ENCODE peak calls at places on chromosome 5, in five cellular contexts. U is Karpas-422, J is fibroblast of mammary gland, L is HCT116, C is GM12865. O is an unnamed sample.

GRCh38 chr5:80204808-80205614 is 50.8 kb downstream of the SERINC5 start:
- DNase-seq in U (no peak), J (no peak), L (no peak), C (no peak), O (peak; percentile 87)

GRCh38 chr5:147732552-147732883 is 50.0 kb downstream of the JAKMIP2 start:
- DNase-seq in C (no peak), J (no peak), L (no peak), U (no peak), O (no peak)

GRCh38 chr5:2897276-2897990 is 146.0 kb upstream of the IRX2 start:
- DNase-seq in U (no peak), L (no peak), J (no peak), C (no peak), O (no peak)

GRCh38 chr5:174306345-174307030 is 261.0 kb downstream of the NSG2 start:
- DNase-seq in L (no peak), U (no peak), J (no peak), C (no peak), O (no peak)

GRCh38 chr5:111999286-111999685 is 242.3 kb upstream of the NREP start:
- DNase-seq in U (no peak), L (no peak), C (no peak), J (peak; percentile 81), O (no peak)

GRCh38 chr5:127080001-127080478 is 6.7 kb upstream of the C5orf63 start:
- DNase-seq in L (no peak), U (no peak), C (no peak), J (no peak), O (peak; percentile 59)

GRCh38 chr5:116632890-116633289 is 58.3 kb upstream of the SEMA6A start:
- DNase-seq in L (no peak), J (no peak), U (no peak), C (peak; percentile 51), O (no peak)

GRCh38 chr5:36606437-36607113 is at the start of gene SLC1A3:
- DNase-seq in C (peak; percentile 74), L (peak; percentile 74), U (no peak), J (peak; percentile 86), O (peak; percentile 87)

GRCh38 chr5:173968154-173968553 is 20.8 kb upstream of the C5orf47 start:
- DNase-seq in J (no peak), C (no peak), U (no peak), L (no peak), O (no peak)

GRCh38 chr5:147348046-147348445 is 113.2 kb downstream of the STK32A start:
- DNase-seq in J (peak; percentile 74), U (no peak), L (no peak), C (no peak), O (no peak)

GRCh38 chr5:17443333-17444125 is 54.5 kb upstream of the TAF11L2 start:
- DNase-seq in J (no peak), L (no peak), U (no peak), C (no peak), O (no peak)

GRCh38 chr5:96342581-96342980 is 90.5 kb downstream of the PCSK1 start:
- DNase-seq in U (no peak), L (no peak), C (no peak), J (peak; percentile 46), O (no peak)

GRCh38 chr5:87300744-87301143 is 33.1 kb downstream of the RASA1 start:
- DNase-seq in U (no peak), C (no peak), J (peak; percentile 96), L (peak; percentile 81), O (no peak)

GRCh38 chr5:136202800-136203199 is 9.8 kb upstream of the SMIM32 start:
- DNase-seq in C (no peak), U (no peak), J (no peak), L (no peak), O (no peak)

GRCh38 chr5:14771195-14771594 is 100.4 kb downstream of the ANKH start:
- DNase-seq in J (no peak), C (no peak), L (no peak), U (no peak), O (no peak)

GRCh38 chr5:116583085-116583766 is 8.6 kb upstream of the SEMA6A start:
- DNase-seq in L (no peak), C (no peak), U (no peak), J (peak; percentile 30), O (no peak)

GRCh38 chr5:36878421-36879088 is 2.0 kb downstream of the NIPBL start:
- DNase-seq in L (no peak), C (no peak), J (peak; percentile 55), U (peak; percentile 42), O (peak; percentile 29)

GRCh38 chr5:65075623-65076250 is 307.0 kb downstream of the CWC27 start:
- DNase-seq in J (no peak), L (no peak), C (no peak), U (no peak), O (no peak)

GRCh38 chr5:92560698-92561361 is 1020.2 kb downstream of the NR2F1-AS1 start:
- DNase-seq in U (no peak), C (no peak), L (peak; percentile 59), J (peak; percentile 56), O (no peak)
- H3K4me3 ChIP-seq in U (no peak overlapping the region), C (no peak overlapping the region), L (peak overlapping the region; percentile 3), J (no peak overlapping the region), O (no peak overlapping the region)

DNA sequence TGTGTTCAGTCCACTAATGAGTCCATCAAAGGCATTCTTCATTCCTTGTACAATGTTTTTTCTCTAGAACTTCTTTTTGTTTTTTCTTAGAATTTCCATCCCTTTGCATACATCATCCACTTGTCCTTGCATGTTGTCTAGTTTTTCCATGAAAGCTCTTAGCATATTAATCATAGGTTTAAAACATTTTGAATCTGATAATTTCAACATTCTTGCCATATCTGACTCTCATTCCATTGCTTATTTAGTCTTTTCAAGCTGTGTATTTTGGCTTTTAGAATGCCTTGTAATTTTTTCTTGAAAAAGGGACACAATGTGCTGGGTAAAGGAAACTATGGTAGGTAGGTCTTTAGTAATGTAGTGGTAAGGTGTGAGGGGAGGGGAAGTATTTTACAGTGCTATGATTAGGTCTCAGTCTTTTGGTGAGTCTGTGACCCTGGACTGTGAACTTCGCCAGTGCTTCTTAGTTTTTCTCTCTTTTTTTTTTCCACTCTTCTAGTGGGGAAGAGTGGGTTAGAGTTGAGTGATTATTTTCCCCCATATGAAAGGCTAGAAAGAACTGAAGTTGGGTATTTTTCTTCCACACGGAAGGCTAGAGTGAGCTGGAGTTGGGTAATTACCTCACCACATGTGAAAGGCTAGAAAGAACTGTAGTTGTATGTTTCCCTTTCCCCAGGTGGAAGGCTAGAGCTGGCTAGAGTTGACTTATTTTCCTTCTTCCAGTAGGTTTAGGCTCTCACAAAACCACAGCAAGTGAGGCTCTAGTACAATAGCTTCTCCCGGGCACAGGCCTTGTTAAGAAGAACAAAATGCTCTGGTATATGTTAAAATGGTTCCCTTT is 172.1 kb downstream of the SNX18 start:
- DNase-seq in U (no peak), J (no peak), L (no peak), C (no peak), O (no peak)
- H3K4me3 ChIP-seq in U (no peak overlapping the region), J (no peak overlapping the region), L (no peak overlapping the region), C (no peak overlapping the region), O (no peak overlapping the region)

DNA sequence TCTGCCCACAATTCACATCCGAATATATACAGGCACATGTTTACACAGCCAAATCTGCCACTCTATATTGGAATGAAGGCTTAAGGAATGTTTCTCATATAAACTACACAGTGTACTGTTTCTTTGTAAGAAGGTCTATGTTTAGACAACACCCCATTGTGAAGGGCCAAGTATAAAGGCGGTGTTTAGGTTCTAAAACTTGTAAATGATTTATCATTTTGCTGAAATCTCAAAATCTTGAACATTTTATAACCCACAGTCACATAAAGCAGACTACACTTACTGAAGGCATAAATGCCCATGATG is 94.0 kb downstream of the ZNF608 start:
- DNase-seq in C (no peak), L (no peak), U (no peak), J (no peak), O (no peak)
- H3K4me3 ChIP-seq in C (no peak overlapping the region), L (no peak overlapping the region), U (peak overlapping the region; percentile 71), J (no peak overlapping the region), O (peak overlapping the region; percentile 60)

GRCh38 chr5:142683885-142684505 is 1.9 kb downstream of the FGF1 start:
- DNase-seq in L (no peak), J (no peak), U (no peak), C (no peak), O (no peak)

GRCh38 chr5:142684508-142685031 is 1.3 kb downstream of the FGF1 start:
- DNase-seq in L (no peak), C (no peak), U (no peak), J (no peak), O (no peak)

GRCh38 chr5:142686968-142687367 is 1.1 kb upstream of the FGF1 start:
- DNase-seq in J (no peak), L (no peak), U (no peak), C (no peak), O (no peak)

GRCh38 chr5:142686210-142686734 is 382 bp upstream of the FGF1 start:
- DNase-seq in U (no peak), J (no peak), C (no peak), L (no peak), O (no peak)

DNA sequence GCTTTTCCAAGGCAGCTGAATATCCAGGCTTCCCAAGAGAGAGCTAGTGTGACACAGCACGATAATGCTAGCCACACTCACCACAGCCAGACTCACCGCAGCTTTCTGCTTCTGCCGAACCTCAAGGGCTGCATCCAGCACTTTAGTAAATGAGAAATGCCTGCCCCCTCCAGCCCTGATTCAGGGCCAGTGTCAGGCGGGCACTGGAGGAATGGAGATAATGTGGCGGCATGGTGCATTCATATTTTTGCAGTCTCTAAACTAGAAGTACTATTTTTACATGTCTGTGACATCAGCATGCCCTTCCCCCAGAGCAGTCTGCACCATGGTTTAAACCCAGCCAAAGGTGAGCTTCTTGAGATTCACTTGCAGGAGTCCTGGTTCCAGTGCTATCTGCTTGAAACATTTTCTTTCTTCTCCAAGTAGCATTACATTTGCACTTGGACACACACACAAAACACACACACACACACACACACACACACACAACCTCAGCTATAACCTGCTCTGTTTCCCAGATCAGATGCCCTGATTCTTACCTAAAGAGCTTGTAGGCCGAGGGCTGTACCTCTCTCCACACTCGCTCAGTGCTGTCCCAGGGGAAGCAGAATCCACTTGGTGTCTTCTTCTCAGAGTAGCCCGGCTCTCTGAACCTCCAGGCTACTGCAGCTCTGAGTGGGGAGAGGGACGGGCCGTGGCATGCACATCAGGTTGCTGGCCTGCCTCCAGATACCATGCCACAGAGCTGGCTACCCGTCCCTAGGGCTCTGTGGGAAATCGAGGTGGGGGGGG is at the start of gene FGF1:
- DNase-seq in J (no peak), L (no peak), U (no peak), C (no peak), O (no peak)
- H3K4me3 ChIP-seq in J (no peak within 1 kb of the TSS), L (no peak within 1 kb of the TSS), U (no peak within 1 kb of the TSS), C (no peak within 1 kb of the TSS), O (no peak within 1 kb of the TSS)

GRCh38 chr5:68534131-68534940 is 318.8 kb downstream of the PIK3R1 start:
- DNase-seq in U (no peak), L (no peak), J (no peak), C (no peak), O (no peak)
- H3K4me3 ChIP-seq in U (no peak overlapping the region), L (no peak overlapping the region), J (no peak overlapping the region), C (no peak overlapping the region), O (no peak overlapping the region)

O was measured in Caco-2.